ENCODE peak calls at places on chromosome 14, in six cellular contexts. Z is body of pancreas; J is ascending aorta; X is neural progenitor cell; V is gastrocnemius medialis; S is CD8-positive, alpha-beta memory T cell. W is an unnamed sample.

GRCh38 chr14:69069020-69069421 is 83.9 kb downstream of the DCAF5 start:
- DNase-seq in Z (no peak), J (no peak), X (no peak), V (no peak), S (no peak), W (no peak)

GRCh38 chr14:22900088-22900799 is 17.2 kb downstream of the REM2 start:
- DNase-seq in Z (no peak), J (no peak), X (peak), V (no peak), S (peak), W (no peak)

GRCh38 chr14:32303865-32304264 is 25.2 kb upstream of the AKAP6 start:
- DNase-seq in Z (no peak), J (no peak), X (no peak), V (no peak), S (no peak), W (no peak)

GRCh38 chr14:73342670-73343069 is 105.4 kb downstream of the PAPLN start:
- DNase-seq in Z (no peak), J (no peak), X (no peak), V (no peak), S (no peak), W (no peak)

GRCh38 chr14:23364164-23364571 is 804 bp downstream of the EFS start:
- DNase-seq in Z (no peak), J (peak), X (no peak), V (peak), S (no peak), W (no peak)

GRCh38 chr14:75978249-75978731 is 3.5 kb downstream of the TGFB3 start:
- DNase-seq in Z (no peak), J (no peak), X (no peak), V (peak), S (peak), W (no peak)

GRCh38 chr14:75191100-75191499 is 14.7 kb upstream of the TMED10 start:
- DNase-seq in Z (no peak), J (no peak), X (no peak), V (no peak), S (no peak), W (no peak)

GRCh38 chr14:100616854-100617714 is 29.9 kb upstream of the BEGAIN start:
- DNase-seq in Z (peak), J (no peak), X (no peak), V (no peak), S (peak), W (peak)

GRCh38 chr14:77124345-77125274 is 17.0 kb downstream of the ZDHHC22 start:
- DNase-seq in Z (peak), J (peak), X (peak), V (peak), S (peak), W (peak)

GRCh38 chr14:56979961-56980360 is 169.7 kb upstream of the OTX2 start:
- DNase-seq in Z (no peak), J (no peak), X (no peak), V (no peak), S (no peak), W (no peak)

GRCh38 chr14:68978550-68978911 is 571 bp downstream of the ACTN1 start:
- DNase-seq in Z (peak), J (peak), X (peak), V (peak), S (peak), W (peak)

GRCh38 chr14:99548285-99548684 is 55.7 kb downstream of the CCDC85C start:
- DNase-seq in Z (no peak), J (no peak), X (no peak), V (no peak), S (no peak), W (no peak)

GRCh38 chr14:59619071-59619470 is 42.5 kb upstream of the CCDC175 start:
- DNase-seq in Z (no peak), J (no peak), X (no peak), V (no peak), S (no peak), W (no peak)

GRCh38 chr14:84584526-84584925 is 945.4 kb upstream of the FLRT2 start:
- DNase-seq in Z (no peak), J (no peak), X (no peak), V (no peak), S (no peak), W (no peak)

DNA sequence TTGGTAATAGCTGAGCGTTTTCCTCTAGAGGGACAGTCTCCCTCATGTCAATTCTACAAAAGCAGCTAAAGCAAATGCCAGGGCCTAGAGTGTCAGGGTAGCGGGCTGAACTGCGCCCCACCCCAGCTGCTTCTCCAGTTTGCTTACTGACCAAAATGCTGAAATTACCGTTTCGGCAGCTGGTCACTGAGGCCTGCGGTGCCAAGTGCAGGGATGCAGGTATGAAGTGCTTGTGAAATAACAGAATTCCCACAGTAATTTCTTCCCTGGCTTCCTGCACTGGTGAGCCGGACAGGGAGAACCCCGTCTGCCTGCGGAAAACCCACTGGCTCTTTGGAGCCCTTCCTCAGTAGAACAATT is 19.1 kb downstream of the PSMC1 start:
- DNase-seq in Z (no peak), J (no peak), X (no peak), V (no peak), S (no peak), W (no peak)
- H3K27ac ChIP-seq in Z (peak), J (peak), X (no peak), V (no peak), S (no peak), W (no peak)

GRCh38 chr14:102795060-102795925 is 18.0 kb downstream of the TRAF3 start:
- DNase-seq in Z (peak), J (peak), X (peak), V (peak), S (no peak), W (peak)
- H3K4me3 ChIP-seq in Z (no peak), J (no peak), X (no peak), V (no peak), S (no peak), W (no peak)

DNA sequence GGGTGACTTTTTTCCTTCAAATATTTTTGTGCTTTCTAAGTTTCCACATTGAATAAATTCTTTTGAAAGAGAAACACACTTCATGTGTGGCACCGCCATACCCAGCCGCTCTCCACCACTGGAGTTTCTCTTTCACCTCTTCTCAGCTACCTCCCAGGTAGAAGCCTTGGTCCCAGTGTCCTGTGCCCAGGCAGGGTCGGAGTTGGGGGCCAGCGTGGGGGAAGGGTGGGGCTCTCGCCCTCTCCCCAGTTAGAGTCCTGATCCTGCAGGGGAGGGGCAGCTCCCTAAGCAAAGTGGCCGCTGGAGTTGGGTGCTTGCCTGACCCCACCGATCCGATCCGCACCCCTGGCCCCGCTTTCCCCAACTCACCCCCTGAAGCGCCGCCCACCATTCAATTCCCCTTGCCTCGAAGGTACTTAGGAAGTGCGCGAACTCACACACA is 817 bp downstream of the CLMN start:
- DNase-seq in Z (no peak), J (no peak), X (no peak), V (no peak), S (no peak), W (no peak)
- H3K27ac ChIP-seq in Z (peak), J (peak), X (no peak), V (peak), S (no peak), W (no peak)

GRCh38 chr14:28765169-28765906 is 1.2 kb upstream of the FOXG1 start:
- DNase-seq in Z (no peak), J (no peak), X (peak), V (no peak), S (no peak), W (no peak)
- H3K4me3 ChIP-seq in Z (no peak), J (no peak), X (peak), V (no peak), S (no peak), W (no peak)

DNA sequence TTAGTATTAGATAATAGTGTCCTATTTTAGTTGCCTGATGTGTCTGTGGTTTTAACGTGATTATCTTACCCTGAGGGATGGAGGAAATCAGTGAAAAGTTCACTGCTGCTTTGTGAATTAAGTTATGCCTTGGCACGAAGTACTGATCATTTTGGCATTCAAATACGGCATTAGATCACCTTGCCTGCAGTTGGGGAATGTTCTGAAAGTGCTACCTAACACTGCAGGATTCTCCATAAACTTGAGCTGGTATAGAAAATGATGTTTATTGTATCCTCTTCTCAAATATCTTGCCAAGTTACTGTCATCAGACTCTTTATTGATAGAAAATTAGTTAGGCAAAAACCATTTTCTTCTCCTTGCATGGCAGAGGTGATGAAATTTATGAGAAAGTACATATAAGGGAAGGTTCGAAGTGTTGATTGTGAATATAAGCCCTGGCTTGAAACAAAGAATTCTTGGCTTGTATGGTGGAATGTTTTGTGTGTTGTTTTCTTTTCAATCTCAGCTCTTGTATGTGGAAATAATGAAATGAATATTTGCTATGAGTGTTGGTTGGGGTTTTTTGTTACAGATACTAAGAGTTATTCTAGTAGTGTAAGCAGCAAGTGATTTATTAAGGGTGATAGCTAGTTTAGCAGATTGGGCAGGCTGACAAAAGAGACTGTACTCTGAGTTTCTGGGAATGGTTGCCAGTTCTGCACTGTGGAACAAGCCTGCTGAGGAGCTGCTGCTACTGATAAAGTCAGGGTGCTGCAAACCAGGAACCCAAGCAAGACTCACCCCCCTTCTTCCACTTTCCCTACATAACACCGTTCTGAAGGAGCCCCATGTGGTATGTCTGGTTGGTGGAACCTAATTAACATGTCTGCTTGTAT is 448.3 kb downstream of the PCNX1 start:
- DNase-seq in Z (no peak), J (no peak), X (no peak), V (no peak), S (peak), W (peak)
- H3K27ac ChIP-seq in Z (peak), J (peak), X (no peak), V (no peak), S (no peak), W (peak)

GRCh38 chr14:104658325-104658712 is 31.1 kb upstream of the INF2 start:
- DNase-seq in Z (no peak), J (no peak), X (no peak), V (no peak), S (no peak), W (no peak)
- H3K4me3 ChIP-seq in Z (no peak), J (no peak), X (no peak), V (no peak), S (no peak), W (no peak)

DNA sequence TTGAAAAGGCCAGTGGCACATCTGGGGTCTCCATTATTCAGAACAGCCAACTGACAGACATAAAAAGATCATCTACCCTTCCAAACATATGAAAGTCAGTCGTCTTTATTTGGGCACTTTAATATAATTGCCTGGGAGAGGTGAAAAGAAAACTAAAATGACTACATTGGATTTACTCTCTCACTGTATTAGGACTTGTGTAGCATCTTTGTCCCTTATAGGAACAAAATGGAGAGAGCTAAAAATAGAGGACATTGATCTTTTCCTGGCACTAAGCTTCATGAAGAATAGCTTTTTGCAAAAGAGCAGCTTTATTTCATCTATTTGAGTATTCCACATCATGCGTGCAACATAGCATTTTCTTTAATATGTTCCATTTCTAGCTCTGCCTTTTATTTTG is 254.8 kb downstream of the SEC23A start:
- DNase-seq in Z (no peak), J (no peak), X (no peak), V (no peak), S (no peak), W (no peak)
- H3K27ac ChIP-seq in Z (no peak), J (no peak), X (no peak), V (no peak), S (no peak), W (no peak)

W was measured in adrenal gland.